ENCODE peak calls at places on chromosome 12, in nine cellular contexts. R, N, C, I, K, S, F, W and J are unnamed samples.
A peak's percentile ranks its signal among the peaks of the same experiment; 100 is the strongest.

GRCh38 chr12:51441583-51441982 is 17.0 kb downstream of the SLC4A8 start:
- DNase-seq in C (no peak), S (no peak), I (peak; percentile 81), R (no peak), K (no peak), F (no peak), N (no peak), W (no peak), J (no peak)

GRCh38 chr12:64404470-64405446 is 566 bp downstream of the XPOT start:
- DNase-seq in W (peak; percentile 85), S (peak; percentile 27), C (peak; percentile 88), I (peak; percentile 91), F (peak; percentile 51), R (peak; percentile 88), K (peak; percentile 28), N (peak; percentile 82), J (peak; percentile 66)

GRCh38 chr12:77594386-77594785 is 236.3 kb upstream of the NAV3 start:
- DNase-seq in N (no peak), F (no peak), C (no peak), S (no peak), R (no peak), K (no peak), I (no peak), W (no peak), J (no peak)

GRCh38 chr12:75564398-75564797 is 53.0 kb upstream of the KRR1 start:
- DNase-seq in W (no peak), R (no peak), N (no peak), K (no peak), S (no peak), C (no peak), F (no peak), I (no peak), J (no peak)

GRCh38 chr12:127381043-127381668 is 885.8 kb upstream of the TMEM132C start:
- DNase-seq in F (peak; percentile 60), I (no peak), R (peak; percentile 35), K (peak; percentile 53), C (no peak), N (peak; percentile 24), S (no peak), W (no peak), J (no peak)

GRCh38 chr12:113194971-113195391 is 9.5 kb downstream of the RITA1 start:
- DNase-seq in N (no peak), I (peak; percentile 42), S (no peak), W (no peak), C (no peak), F (no peak), K (no peak), R (no peak), J (no peak)

GRCh38 chr12:61220337-61220736 is 1039.9 kb upstream of the USP15 start:
- DNase-seq in R (no peak), C (no peak), W (no peak), S (no peak), K (no peak), F (no peak), N (no peak), I (no peak), J (no peak)

GRCh38 chr12:69897744-69898143 is 72.7 kb downstream of the MYRFL start:
- DNase-seq in C (no peak), F (no peak), W (no peak), S (no peak), R (no peak), N (no peak), I (peak; percentile 96), K (no peak), J (no peak)

GRCh38 chr12:52074006-52074405 is 4.2 kb downstream of the ATG101 start:
- DNase-seq in N (no peak), S (no peak), R (no peak), I (peak; percentile 28), W (no peak), C (peak; percentile 70), F (peak; percentile 78), K (no peak), J (no peak)

GRCh38 chr12:15982471-15982870 is 71.3 kb downstream of the DERA start:
- DNase-seq in F (no peak), W (no peak), K (no peak), S (no peak), I (peak; percentile 76), C (no peak), N (peak; percentile 54), R (no peak), J (no peak)

GRCh38 chr12:42442328-42442759 is 116.4 kb downstream of the PPHLN1 start:
- DNase-seq in C (no peak), R (no peak), S (no peak), K (no peak), I (no peak), W (no peak), F (no peak), N (no peak), J (no peak)

GRCh38 chr12:10802587-10802986 is at the start of gene TAS2R7:
- DNase-seq in F (no peak), R (no peak), I (no peak), K (no peak), S (no peak), C (no peak), W (no peak), N (no peak), J (no peak)

GRCh38 chr12:29070309-29070708 is 78.8 kb upstream of the FAR2 start:
- DNase-seq in F (no peak), R (no peak), I (no peak), S (no peak), W (no peak), C (no peak), K (no peak), N (no peak), J (no peak)

GRCh38 chr12:120879102-120879501 is 25.1 kb downstream of the SPPL3 start:
- DNase-seq in S (no peak), N (no peak), I (no peak), F (no peak), K (no peak), W (no peak), R (no peak), C (no peak), J (no peak)

GRCh38 chr12:109464642-109465351 is 12.3 kb downstream of the KCTD10 start:
- DNase-seq in F (no peak), I (no peak), W (no peak), R (no peak), K (no peak), C (no peak), S (no peak), N (no peak), J (no peak)

GRCh38 chr12:87467893-87468292 is 561.3 kb downstream of the C12orf50 start:
- DNase-seq in C (no peak), W (no peak), N (no peak), R (no peak), K (no peak), F (no peak), I (no peak), S (no peak), J (no peak)

GRCh38 chr12:91663331-91663998 is 480.8 kb upstream of the DCN start:
- DNase-seq in N (no peak), K (no peak), W (no peak), F (no peak), C (no peak), R (no peak), I (no peak), S (no peak), J (no peak)

GRCh38 chr12:106042091-106042490 is 96.7 kb downstream of the NUAK1 start:
- DNase-seq in K (no peak), W (no peak), F (no peak), N (no peak), S (no peak), I (peak; percentile 5), R (no peak), C (no peak), J (no peak)

GRCh38 chr12:63967781-63968180 is 123.3 kb downstream of the SRGAP1 start:
- DNase-seq in I (no peak), S (no peak), W (no peak), C (no peak), K (no peak), N (no peak), R (no peak), F (no peak), J (no peak)

GRCh38 chr12:9372202-9372601 is 164.0 kb upstream of the PZP start:
- DNase-seq in N (peak; percentile 11), I (peak; percentile 43), F (no peak), W (no peak), R (no peak), S (no peak), C (no peak), K (no peak), J (no peak)

GRCh38 chr12:87687362-87687761 is 341.8 kb downstream of the C12orf50 start:
- DNase-seq in C (no peak), R (peak; percentile 10), K (no peak), S (no peak), F (no peak), W (no peak), I (peak; percentile 13), N (no peak), J (no peak)

GRCh38 chr12:4134833-4135597 is 138.5 kb upstream of the CCND2 start:
- DNase-seq in N (no peak), W (no peak), I (no peak), S (no peak), F (no peak), K (no peak), R (no peak), C (no peak), J (no peak)

GRCh38 chr12:122052285-122052684 is 26.3 kb upstream of the MLXIP start:
- DNase-seq in R (no peak), S (no peak), K (no peak), F (no peak), W (no peak), I (peak; percentile 54), C (no peak), N (no peak), J (no peak)

GRCh38 chr12:68374315-68374982 is 42.3 kb upstream of the MDM1 start:
- DNase-seq in I (no peak), F (peak; percentile 40), W (no peak), K (no peak), R (no peak), S (peak; percentile 31), N (no peak), C (no peak), J (no peak)
- H3K4me3 ChIP-seq in I (no peak overlapping the region), F (no peak overlapping the region), W (no peak overlapping the region), K (no peak overlapping the region), R (no peak overlapping the region), S (peak overlapping the region; percentile 19), N (no peak overlapping the region), C (no peak overlapping the region), J (no peak overlapping the region)

GRCh38 chr12:46963977-46964376 is 115.4 kb upstream of the PCED1B start:
- DNase-seq in F (no peak), W (no peak), I (peak; percentile 68), N (no peak), K (no peak), S (no peak), C (no peak), R (peak; percentile 28), J (no peak)
- H3K27ac ChIP-seq in F (no peak overlapping the region), W (peak overlapping the region; percentile 20), I (no peak overlapping the region), N (no peak overlapping the region), K (no peak overlapping the region), S (no peak overlapping the region), C (no peak overlapping the region), R (no peak overlapping the region), J (no peak overlapping the region)

GRCh38 chr12:13071305-13072280 is 27.4 kb downstream of the FAM234B start:
- DNase-seq in S (no peak), F (no peak), C (no peak), K (no peak), R (no peak), W (no peak), N (no peak), I (no peak), J (no peak)
- H3K4me3 ChIP-seq in S (no peak overlapping the region), F (no peak overlapping the region), C (no peak overlapping the region), K (no peak overlapping the region), R (no peak overlapping the region), W (no peak overlapping the region), N (no peak overlapping the region), I (no peak overlapping the region), J (no peak overlapping the region)

GRCh38 chr12:6205761-6206160 is 5.6 kb downstream of the CD9 start:
- DNase-seq in N (no peak), C (no peak), I (no peak), R (no peak), W (no peak), K (no peak), F (no peak), S (no peak), J (no peak)
- H3K27ac ChIP-seq in N (no peak overlapping the region), C (no peak overlapping the region), I (no peak overlapping the region), R (no peak overlapping the region), W (peak overlapping the region; percentile 99), K (peak overlapping the region; percentile 75), F (peak overlapping the region; percentile 25), S (no peak overlapping the region), J (peak overlapping the region; percentile 37)